ENCODE peak calls at places on chromosome 3, in nine cellular contexts. X is B cell; R is HFFc6; S is stimulated activated CD4-positive, alpha-beta T cell treated with anti-CD3 and anti-CD28 coated beads, Interleukin-15, amount 100 ng/mL, for 1 hour; U is hypothalamus; C is T-helper 2 cell; G is HT-29; P is RWPE1; N is fibroblast of mammary gland. Z is an unnamed sample.
A peak's percentile ranks its signal among the peaks of the same experiment; 100 is the strongest.

GRCh38 chr3:73009008-73009407 is 12.4 kb downstream of the PPP4R2 start:
- DNase-seq in G (no peak), C (no peak), N (no peak), X (no peak), R (no peak), P (no peak), U (no peak), S (no peak), Z (no peak)

GRCh38 chr3:18830087-18830486 is 318.2 kb upstream of the KCNH8 start:
- DNase-seq in N (no peak), P (no peak), G (no peak), C (no peak), S (no peak), X (no peak), U (no peak), R (no peak), Z (no peak)

GRCh38 chr3:67459131-67459530 is 195.3 kb downstream of the SUCLG2 start:
- DNase-seq in C (no peak), G (no peak), X (no peak), U (no peak), S (no peak), P (no peak), N (no peak), R (no peak), Z (no peak)

GRCh38 chr3:31051226-31051625 is 156.8 kb upstream of the GADL1 start:
- DNase-seq in C (no peak), S (no peak), X (no peak), G (no peak), U (no peak), P (no peak), R (no peak), N (no peak), Z (no peak)

GRCh38 chr3:50154840-50155490 is at the start of gene SEMA3F:
- DNase-seq in N (peak; percentile 35), P (peak; percentile 79), G (peak; percentile 67), C (peak; percentile 49), X (peak; percentile 43), U (no peak), R (peak; percentile 45), S (peak; percentile 36), Z (no peak)

GRCh38 chr3:81033690-81034089 is 727.8 kb downstream of the GBE1 start:
- DNase-seq in P (no peak), G (no peak), C (no peak), R (no peak), S (no peak), N (no peak), U (no peak), X (no peak), Z (no peak)

GRCh38 chr3:194083253-194084224 is 52.4 kb upstream of the HES1 start:
- DNase-seq in U (no peak), R (no peak), S (no peak), P (no peak), N (peak; percentile 35), X (peak; percentile 35), C (no peak), G (no peak), Z (no peak)

GRCh38 chr3:38458796-38459498 is 5.3 kb downstream of the ACVR2B start:
- DNase-seq in U (no peak), X (no peak), S (no peak), P (peak; percentile 63), R (no peak), C (no peak), N (peak; percentile 67), G (peak; percentile 41), Z (no peak)

GRCh38 chr3:40504636-40505430 is 1.0 kb upstream of the ZNF620 start:
- DNase-seq in G (peak; percentile 14), N (peak; percentile 99), S (no peak), X (no peak), R (peak; percentile 95), C (no peak), P (peak; percentile 63), U (no peak), Z (no peak)

GRCh38 chr3:34895841-34896240 is 743.5 kb upstream of the ARPP21 start:
- DNase-seq in R (no peak), C (no peak), S (no peak), U (no peak), X (no peak), N (no peak), G (no peak), P (no peak), Z (no peak)

GRCh38 chr3:133941390-133941789 is 45.7 kb upstream of the RAB6B start:
- DNase-seq in C (no peak), G (no peak), X (peak; percentile 17), P (no peak), S (no peak), U (no peak), R (no peak), N (peak; percentile 61), Z (no peak)

GRCh38 chr3:123421353-123422174 is 27.3 kb downstream of the ADCY5 start:
- DNase-seq in R (no peak), G (no peak), U (no peak), N (peak; percentile 5), P (no peak), S (no peak), X (no peak), C (no peak), Z (peak; percentile 24)

GRCh38 chr3:81726735-81727134 is 34.7 kb downstream of the GBE1 start:
- DNase-seq in G (no peak), N (peak; percentile 79), C (no peak), X (no peak), S (no peak), P (peak; percentile 56), U (no peak), R (peak; percentile 54), Z (no peak)

GRCh38 chr3:23991236-23992050 is 46.4 kb downstream of the NR1D2 start:
- DNase-seq in X (no peak), U (no peak), N (no peak), R (no peak), G (no peak), P (no peak), C (no peak), S (no peak), Z (peak; percentile 10)

GRCh38 chr3:52845157-52845556 is 10.3 kb upstream of the MUSTN1 start:
- DNase-seq in P (no peak), R (no peak), S (no peak), X (no peak), G (no peak), U (no peak), C (no peak), N (peak; percentile 11), Z (no peak)

GRCh38 chr3:110881069-110881468 is 190.5 kb upstream of the NECTIN3 start:
- DNase-seq in P (peak; percentile 72), G (peak; percentile 73), N (peak; percentile 46), R (no peak), S (no peak), C (no peak), U (no peak), X (no peak), Z (peak; percentile 82)